ENCODE peak calls at places on chromosomes 2 and 18, in nine cellular contexts. M, K, V, Q, E, W, F, Z and T are unnamed samples.

GRCh38 chr2:8324164-8324848 is 357.6 kb upstream of the ID2 start:
- DNase-seq in Z (no peak), W (no peak), K (no peak), Q (no peak), E (no peak), F (no peak), V (no peak), M (no peak), T (peak)

GRCh38 chr2:54634564-54635511 is 88.6 kb upstream of the EML6 start:
- DNase-seq in Q (peak), F (no peak), K (peak), E (no peak), Z (no peak), M (peak), W (peak), V (peak), T (no peak)

GRCh38 chr2:17781482-17781881 is 27.5 kb downstream of the GEN1 start:
- DNase-seq in K (no peak), E (no peak), W (no peak), M (no peak), Z (no peak), Q (no peak), F (no peak), V (no peak), T (no peak)

GRCh38 chr2:72026819-72027425 is 120.7 kb downstream of the CYP26B1 start:
- DNase-seq in F (no peak), Q (no peak), Z (no peak), K (no peak), E (no peak), W (no peak), V (no peak), M (no peak), T (no peak)

GRCh38 chr18:8121942-8122480 is 487.2 kb upstream of the RAB12 start:
- DNase-seq in W (peak), M (peak), F (peak), Z (no peak), V (no peak), E (peak), Q (no peak), K (no peak), T (no peak)

GRCh38 chr2:190344275-190344827 is 962 bp downstream of the INPP1 start:
- DNase-seq in E (no peak), V (no peak), K (peak), M (peak), Z (no peak), Q (peak), W (peak), F (no peak), T (no peak)

GRCh38 chr2:207202645-207203044 is 36.9 kb upstream of the KLF7 start:
- DNase-seq in E (peak), K (no peak), M (peak), V (no peak), Q (no peak), F (no peak), Z (no peak), W (peak), T (no peak)

GRCh38 chr18:64134044-64134757 is 14.7 kb downstream of the LINC00305 start:
- DNase-seq in V (no peak), Q (no peak), K (no peak), E (no peak), Z (no peak), F (no peak), M (no peak), W (peak), T (no peak)

GRCh38 chr2:59322005-59322404 is 1080.9 kb upstream of the FANCL start:
- DNase-seq in Q (no peak), Z (no peak), W (no peak), F (no peak), V (no peak), M (no peak), E (no peak), K (no peak), T (no peak)

GRCh38 chr18:70442933-70443332 is 154.1 kb downstream of the SOCS6 start:
- DNase-seq in K (no peak), M (no peak), Q (no peak), E (no peak), V (no peak), F (no peak), Z (no peak), W (no peak), T (no peak)

GRCh38 chr2:64692401-64692800 is 38.7 kb upstream of the SERTAD2 start:
- DNase-seq in K (no peak), E (no peak), W (peak), M (peak), V (no peak), Z (no peak), F (no peak), Q (no peak), T (no peak)

GRCh38 chr2:147641644-147642043 is 203.2 kb upstream of the ACVR2A start:
- DNase-seq in F (no peak), M (peak), V (no peak), K (no peak), E (peak), W (peak), Z (no peak), Q (no peak), T (no peak)

GRCh38 chr2:238127165-238128060 is 11.1 kb upstream of the KLHL30 start:
- DNase-seq in Z (no peak), K (peak), V (no peak), W (peak), Q (peak), M (peak), E (no peak), F (peak), T (no peak)

GRCh38 chr2:235981629-235982028 is 186.6 kb downstream of the GBX2 start:
- DNase-seq in W (no peak), M (no peak), Q (no peak), V (no peak), E (no peak), F (no peak), K (no peak), Z (no peak), T (no peak)

GRCh38 chr2:110101280-110101844 is 14.3 kb downstream of the MALL start:
- DNase-seq in K (peak), E (peak), Z (no peak), V (no peak), F (peak), Q (peak), W (peak), M (peak), T (no peak)

GRCh38 chr2:216474925-216475670 is 23.5 kb upstream of the RPL37A start:
- DNase-seq in V (no peak), K (no peak), Q (no peak), M (no peak), F (no peak), W (no peak), Z (peak), E (no peak), T (no peak)

GRCh38 chr2:43223412-43224040 is 2.9 kb downstream of the ZFP36L2 start:
- DNase-seq in Z (no peak), K (no peak), Q (no peak), W (peak), M (peak), F (no peak), E (no peak), V (no peak), T (no peak)

GRCh38 chr18:59704146-59704545 is 6.9 kb upstream of the CCBE1 start:
- DNase-seq in Q (no peak), F (no peak), K (no peak), M (no peak), V (no peak), W (peak), E (no peak), Z (no peak), T (no peak)

GRCh38 chr18:77320960-77321559 is 71.4 kb downstream of the GALR1 start:
- DNase-seq in W (no peak), V (no peak), Z (no peak), Q (no peak), F (no peak), K (no peak), E (no peak), M (no peak), T (no peak)

GRCh38 chr2:74719066-74719465 is 65.0 kb downstream of the SEMA4F start:
- DNase-seq in V (no peak), M (no peak), E (no peak), Z (no peak), F (no peak), K (no peak), Q (no peak), W (no peak), T (no peak)

GRCh38 chr2:47172156-47172921 is 17.2 kb upstream of the STPG4 start:
- DNase-seq in M (no peak), V (no peak), K (no peak), Z (no peak), E (no peak), F (no peak), Q (no peak), W (peak), T (no peak)

GRCh38 chr2:44802409-44803099 is 138.9 kb upstream of the SIX3 start:
- DNase-seq in K (no peak), M (no peak), Z (no peak), V (no peak), Q (no peak), E (no peak), W (peak), F (no peak), T (no peak)

GRCh38 chr2:150424361-150424760 is 63.1 kb downstream of the RND3 start:
- DNase-seq in E (peak), F (no peak), K (no peak), Q (no peak), M (no peak), Z (no peak), V (no peak), W (no peak), T (no peak)

GRCh38 chr2:200399046-200399445 is 92.6 kb downstream of the SPATS2L start:
- DNase-seq in F (no peak), W (peak), Z (no peak), K (no peak), E (no peak), V (no peak), Q (no peak), M (no peak), T (no peak)

GRCh38 chr2:58186501-58186900 is 54.6 kb downstream of the FANCL start:
- DNase-seq in K (no peak), M (no peak), E (no peak), Q (no peak), V (no peak), W (no peak), F (no peak), Z (no peak), T (no peak)

GRCh38 chr2:4324531-4324930 is 621.2 kb downstream of the DCDC2C start:
- DNase-seq in Q (no peak), E (no peak), Z (no peak), V (no peak), W (no peak), K (no peak), M (no peak), F (no peak), T (no peak)

GRCh38 chr2:72788756-72789155 is 37.1 kb downstream of the EXOC6B start:
- DNase-seq in W (peak), K (no peak), M (peak), Q (peak), F (peak), Z (no peak), V (no peak), E (no peak), T (no peak)

GRCh38 chr2:197673606-197674005 is 1.8 kb downstream of the RFTN2 start:
- DNase-seq in Q (no peak), V (no peak), M (no peak), E (no peak), W (no peak), Z (no peak), K (no peak), F (no peak), T (no peak)

GRCh38 chr2:155190342-155190741 is 491.8 kb downstream of the KCNJ3 start:
- DNase-seq in M (no peak), Q (no peak), E (no peak), F (no peak), K (no peak), W (no peak), Z (no peak), V (no peak), T (no peak)

GRCh38 chr2:127139766-127140165 is 32.8 kb upstream of the BIN1 start:
- DNase-seq in K (no peak), F (no peak), E (no peak), M (no peak), V (no peak), Q (no peak), W (no peak), Z (no peak), T (no peak)

GRCh38 chr2:19847486-19847885 is 54.3 kb downstream of the TTC32 start:
- DNase-seq in V (no peak), F (no peak), Z (no peak), K (no peak), Q (no peak), W (no peak), E (no peak), M (no peak), T (no peak)

GRCh38 chr2:121884515-121884915 is 129.1 kb downstream of the TSN start:
- DNase-seq in M (peak), E (no peak), K (no peak), F (no peak), V (no peak), Q (no peak), W (no peak), Z (no peak), T (no peak)

GRCh38 chr18:36672437-36673344 is 156.1 kb downstream of the TPGS2 start:
- DNase-seq in F (no peak), V (no peak), W (no peak), Q (no peak), K (no peak), M (peak), E (no peak), Z (no peak), T (no peak)

GRCh38 chr2:112159454-112159921 is 21.3 kb downstream of the FBLN7 start:
- DNase-seq in Q (no peak), F (no peak), M (no peak), W (no peak), V (no peak), Z (no peak), E (no peak), K (no peak), T (no peak)

GRCh38 chr18:9353596-9353995 is 19.0 kb downstream of the TWSG1 start:
- DNase-seq in F (no peak), Z (no peak), V (no peak), E (no peak), Q (no peak), M (no peak), K (no peak), W (no peak), T (no peak)

GRCh38 chr2:29923110-29923721 is 1.8 kb upstream of the ALK start:
- DNase-seq in E (no peak), W (peak), F (peak), Q (peak), K (peak), V (peak), M (peak), Z (peak), T (no peak)

GRCh38 chr2:20148841-20149702 is 75.9 kb downstream of the SDC1 start:
- DNase-seq in Z (no peak), V (no peak), K (no peak), M (peak), F (peak), Q (no peak), W (peak), E (peak), T (no peak)